ENCODE peak calls at places on chromosomes 3 and 15, in eight cellular contexts. H is OCI-LY7, B is hepatocyte, U is A549, I is HCT116, E is prostate gland, V is neural progenitor cell, G is PC-3. S is an unnamed sample.

GRCh38 chr15:58228708-58229107 is 90.5 kb downstream of the AQP9 start:
- DNase-seq in B (peak; percentile 27), I (no peak), G (no peak), H (no peak), U (no peak), E (no peak), V (peak; percentile 11), S (peak; percentile 76)

GRCh38 chr15:67097893-67098740 is 32.7 kb downstream of the SMAD3 start:
- DNase-seq in I (no peak), B (no peak), H (no peak), E (peak; percentile 74), V (no peak), U (no peak), G (no peak), S (peak; percentile 60)

GRCh38 chr15:94380798-94381197 is 149.4 kb downstream of the MCTP2 start:
- DNase-seq in I (no peak), H (no peak), G (no peak), U (no peak), V (no peak), B (no peak), E (no peak), S (no peak)

GRCh38 chr15:73885954-73886700 is 12.8 kb downstream of the TBC1D21 start:
- DNase-seq in B (no peak), E (no peak), U (no peak), V (no peak), I (no peak), H (no peak), G (no peak), S (no peak)

GRCh38 chr15:71708741-71709140 is 101.6 kb upstream of the NR2E3 start:
- DNase-seq in U (no peak), I (no peak), E (no peak), B (no peak), V (no peak), G (no peak), H (no peak), S (peak; percentile 59)

GRCh38 chr3:56694852-56695563 is 11.9 kb upstream of the TASOR start:
- DNase-seq in U (no peak), G (no peak), B (no peak), I (no peak), E (no peak), H (peak; percentile 24), V (no peak), S (no peak)

GRCh38 chr15:91268510-91268909 is 168.5 kb downstream of the SV2B start:
- DNase-seq in V (peak; percentile 30), U (peak; percentile 37), H (peak; percentile 39), I (peak; percentile 44), G (no peak), B (no peak), E (no peak), S (no peak)

GRCh38 chr15:78211189-78211921 is 23.0 kb downstream of the ACSBG1 start:
- DNase-seq in B (no peak), I (no peak), E (no peak), G (no peak), H (no peak), U (no peak), V (no peak), S (no peak)

GRCh38 chr3:154193174-154193573 is 72.0 kb downstream of the ARHGEF26 start:
- DNase-seq in H (no peak), I (no peak), B (no peak), U (no peak), V (no peak), G (no peak), E (no peak), S (no peak)

GRCh38 chr3:197522183-197522715 is 33.5 kb downstream of the BDH1 start:
- DNase-seq in E (no peak), B (no peak), I (no peak), U (no peak), H (no peak), V (no peak), G (no peak), S (no peak)

GRCh38 chr3:90092994-90093393 is 985.6 kb downstream of the EPHA3 start:
- DNase-seq in V (peak; percentile 11), U (no peak), H (peak; percentile 10), G (peak; percentile 49), I (no peak), B (peak; percentile 13), E (no peak), S (peak; percentile 34)

GRCh38 chr3:77377717-77378116 is 337.8 kb downstream of the ROBO2 start:
- DNase-seq in H (no peak), V (no peak), I (no peak), G (no peak), U (no peak), E (no peak), B (no peak), S (no peak)

GRCh38 chr15:34018021-34018645 is 20.9 kb downstream of the AVEN start:
- DNase-seq in G (no peak), H (no peak), U (no peak), I (no peak), V (no peak), E (no peak), B (no peak), S (no peak)

GRCh38 chr15:62362144-62362543 is 197.1 kb upstream of the C2CD4B start:
- DNase-seq in H (no peak), U (no peak), V (no peak), E (no peak), G (no peak), B (no peak), I (no peak), S (no peak)

GRCh38 chr15:26790118-26790517 is 17.3 kb upstream of the GABRB3 start:
- DNase-seq in V (no peak), G (no peak), B (no peak), U (no peak), I (no peak), E (no peak), H (no peak), S (no peak)

DNA sequence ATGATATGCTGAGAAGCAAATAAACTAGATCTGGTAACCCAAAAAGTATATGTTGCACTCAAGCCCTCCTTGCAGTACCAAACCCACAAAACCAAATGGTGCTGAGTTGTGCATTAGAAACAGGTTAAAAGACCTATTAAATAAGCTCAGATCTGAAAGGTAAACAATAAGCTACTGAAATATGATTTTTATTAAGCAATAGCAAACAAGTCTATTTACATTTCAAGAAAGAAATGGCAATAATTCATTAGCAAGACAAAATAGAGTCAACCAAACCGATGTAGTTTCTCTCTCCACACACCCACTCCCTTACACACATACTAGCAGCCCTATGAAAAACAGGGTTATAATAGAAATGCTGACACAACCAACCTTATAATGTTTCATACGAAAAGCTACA is 760.3 kb downstream of the FHIT start:
- DNase-seq in H (no peak), E (no peak), B (no peak), V (no peak), U (no peak), G (peak; percentile 19), I (no peak), S (no peak)
- H3K4me3 ChIP-seq in H (no peak overlapping the region), E (no peak overlapping the region), B (no peak overlapping the region), V (no peak overlapping the region), U (no peak overlapping the region), G (no peak overlapping the region), I (no peak overlapping the region), S (no peak overlapping the region)

GRCh38 chr3:194141415-194142155 is 5.6 kb downstream of the HES1 start:
- DNase-seq in I (peak; percentile 82), U (peak; percentile 66), V (peak; percentile 92), B (peak; percentile 97), G (peak; percentile 94), H (peak; percentile 62), E (peak; percentile 95), S (peak; percentile 91)
- H3K27ac ChIP-seq in I (peak overlapping the region; percentile 91), U (peak overlapping the region; percentile 99), V (peak overlapping the region; percentile 80), B (peak overlapping the region; percentile 100), G (peak overlapping the region; percentile 87), H (no peak overlapping the region), E (peak overlapping the region; percentile 97), S (peak overlapping the region; percentile 100)

GRCh38 chr3:184249412-184250166 is at the start of gene EEF1AKMT4:
- DNase-seq in E (peak; percentile 96), U (peak; percentile 88), V (peak; percentile 99), B (peak; percentile 98), G (peak; percentile 98), H (peak; percentile 98), I (peak; percentile 99), S (peak; percentile 97)
- TF ChIP-seq CTCF in E (peak; percentile 73), U (peak; percentile 16), V (peak; percentile 65), B (peak; percentile 57), G (peak; percentile 44), H (no peak), I (peak; percentile 52), S (peak; percentile 70)

GRCh38 chr3:43379343-43379742 is 93.0 kb downstream of the SNRK start:
- DNase-seq in I (no peak), G (no peak), U (no peak), V (no peak), H (no peak), E (no peak), B (no peak), S (peak; percentile 82)
- H3K4me3 ChIP-seq in I (no peak overlapping the region), G (no peak overlapping the region), U (no peak overlapping the region), V (no peak overlapping the region), H (no peak overlapping the region), E (no peak overlapping the region), B (no peak overlapping the region), S (no peak overlapping the region)

GRCh38 chr3:37994639-37994972 is 4.0 kb downstream of the VILL start:
- DNase-seq in G (no peak), V (no peak), E (no peak), H (peak; percentile 35), B (no peak), U (no peak), I (no peak), S (no peak)
- H3K27ac ChIP-seq in G (no peak overlapping the region), V (no peak overlapping the region), E (peak overlapping the region; percentile 81), H (peak overlapping the region; percentile 58), B (peak overlapping the region; percentile 99), U (no peak overlapping the region), I (no peak overlapping the region), S (peak overlapping the region; percentile 70)

S was measured in brain microvascular endothelial cell.